ENCODE peak calls at places on chromosome 18, in seven cellular contexts. I is adipocyte, Q is hepatocyte, M is DND-41, J is BE2C, L is thoracic aorta, Z is neural progenitor cell. P is an unnamed sample.

GRCh38 chr18:46264255-46264654 is 160.1 kb downstream of the HAUS1 start:
- DNase-seq in I (peak; percentile 65), Q (peak; percentile 26), M (no peak), J (no peak), L (no peak), Z (peak; percentile 43), P (peak; percentile 65)

GRCh38 chr18:73462092-73462491 is 594.3 kb upstream of the NETO1 start:
- DNase-seq in I (peak; percentile 42), Q (no peak), M (no peak), J (peak; percentile 34), L (no peak), Z (no peak), P (peak; percentile 59)

GRCh38 chr18:25735447-25735846 is 355.0 kb downstream of the SS18 start:
- DNase-seq in I (no peak), Q (no peak), M (no peak), J (no peak), L (no peak), Z (no peak), P (no peak)

GRCh38 chr18:43875496-43875895 is 598.2 kb upstream of the SYT4 start:
- DNase-seq in I (peak; percentile 71), Q (peak; percentile 14), M (no peak), J (no peak), L (no peak), Z (no peak), P (no peak)

GRCh38 chr18:22346342-22346967 is 71.3 kb downstream of the CTAGE1 start:
- DNase-seq in I (peak; percentile 68), Q (peak; percentile 59), M (no peak), J (no peak), L (peak; percentile 60), Z (no peak), P (peak; percentile 20)

GRCh38 chr18:269480-270090 is 1.7 kb upstream of the THOC1 start:
- DNase-seq in I (no peak), Q (no peak), M (no peak), J (no peak), L (no peak), Z (no peak), P (peak; percentile 61)

GRCh38 chr18:43277164-43277600 is at the start of gene SYT4:
- DNase-seq in I (peak; percentile 65), Q (peak; percentile 83), M (no peak), J (peak; percentile 52), L (no peak), Z (peak; percentile 88), P (peak; percentile 72)

GRCh38 chr18:2316686-2317308 is 254.5 kb downstream of the METTL4 start:
- DNase-seq in I (no peak), Q (peak; percentile 62), M (no peak), J (no peak), L (no peak), Z (no peak), P (no peak)

GRCh38 chr18:69947361-69948106 is at the start of gene CD226:
- DNase-seq in I (no peak), Q (no peak), M (peak; percentile 15), J (no peak), L (no peak), Z (no peak), P (peak; percentile 55)

GRCh38 chr18:51188024-51188701 is 9.3 kb downstream of the MEX3C start:
- DNase-seq in I (no peak), Q (no peak), M (no peak), J (no peak), L (no peak), Z (no peak), P (no peak)

GRCh38 chr18:47296462-47296861 is 45.0 kb upstream of the SKOR2 start:
- DNase-seq in I (no peak), Q (no peak), M (peak; percentile 26), J (no peak), L (no peak), Z (no peak), P (no peak)

GRCh38 chr18:54878057-54878661 is 49.9 kb downstream of the RAB27B start:
- DNase-seq in I (no peak), Q (no peak), M (no peak), J (no peak), L (no peak), Z (no peak), P (no peak)

GRCh38 chr18:57210101-57210661 is 63.3 kb downstream of the BOD1L2 start:
- DNase-seq in I (peak; percentile 84), Q (peak; percentile 90), M (no peak), J (peak; percentile 65), L (no peak), Z (peak; percentile 68), P (peak; percentile 74)

GRCh38 chr18:57776767-57777166 is 26.3 kb downstream of the ATP8B1 start:
- DNase-seq in I (no peak), Q (no peak), M (no peak), J (no peak), L (no peak), Z (no peak), P (peak; percentile 57)

GRCh38 chr18:79829136-79829854 is 31.6 kb downstream of the KCNG2 start:
- DNase-seq in I (no peak), Q (no peak), M (no peak), J (no peak), L (no peak), Z (no peak), P (no peak)

GRCh38 chr18:77701977-77702376 is 452.3 kb downstream of the GALR1 start:
- DNase-seq in I (no peak), Q (no peak), M (no peak), J (no peak), L (no peak), Z (no peak), P (no peak)

GRCh38 chr18:75208055-75208835 is 694 bp downstream of the PTGR3 start:
- DNase-seq in I (peak; percentile 80), Q (peak; percentile 71), M (peak; percentile 63), J (peak; percentile 38), L (no peak), Z (peak; percentile 65), P (peak; percentile 70)

GRCh38 chr18:61569176-61569892 is 236.1 kb downstream of the CDH20 start:
- DNase-seq in I (peak; percentile 86), Q (no peak), M (peak; percentile 32), J (no peak), L (no peak), Z (no peak), P (no peak)

GRCh38 chr18:25826377-25826776 is 264.0 kb downstream of the SS18 start:
- DNase-seq in I (no peak), Q (no peak), M (no peak), J (no peak), L (no peak), Z (no peak), P (no peak)

GRCh38 chr18:37335337-37335736 is 230.3 kb downstream of the CELF4 start:
- DNase-seq in I (peak; percentile 11), Q (peak; percentile 45), M (no peak), J (peak; percentile 49), L (no peak), Z (peak; percentile 33), P (no peak)

GRCh38 chr18:70376914-70377258 is 88.0 kb downstream of the SOCS6 start:
- DNase-seq in I (no peak), Q (peak; percentile 82), M (no peak), J (no peak), L (no peak), Z (no peak), P (no peak)

GRCh38 chr18:62435435-62436031 is 87.3 kb upstream of the ZCCHC2 start:
- DNase-seq in I (no peak), Q (no peak), M (no peak), J (no peak), L (no peak), Z (no peak), P (no peak)

GRCh38 chr18:74520096-74520833 is 14.0 kb upstream of the CNDP1 start:
- DNase-seq in I (no peak), Q (no peak), M (no peak), J (no peak), L (no peak), Z (no peak), P (no peak)

GRCh38 chr18:54983041-54983686 is 23.9 kb upstream of the CCDC68 start:
- DNase-seq in I (peak; percentile 89), Q (peak; percentile 70), M (no peak), J (no peak), L (no peak), Z (peak; percentile 68), P (peak; percentile 75)

GRCh38 chr18:63079114-63079513 is 240.5 kb downstream of the BCL2 start:
- DNase-seq in I (no peak), Q (no peak), M (peak; percentile 30), J (no peak), L (no peak), Z (no peak), P (no peak)

GRCh38 chr18:57243624-57244179 is 96.8 kb downstream of the BOD1L2 start:
- DNase-seq in I (no peak), Q (peak; percentile 24), M (no peak), J (no peak), L (no peak), Z (no peak), P (no peak)

GRCh38 chr18:58937913-58938312 is 73.2 kb downstream of the ZNF532 start:
- DNase-seq in I (peak; percentile 19), Q (no peak), M (no peak), J (no peak), L (no peak), Z (no peak), P (no peak)
- H3K4me1 ChIP-seq in I (peaks cover 6% of the 10 kb centered on the region), Q (no peaks in the 10 kb centered on the region), M (no peaks in the 10 kb centered on the region), J (no peaks in the 10 kb centered on the region), L (peaks cover 14% of the 10 kb centered on the region), Z (no peaks in the 10 kb centered on the region), P (peaks cover 74% of the 10 kb centered on the region)

DNA sequence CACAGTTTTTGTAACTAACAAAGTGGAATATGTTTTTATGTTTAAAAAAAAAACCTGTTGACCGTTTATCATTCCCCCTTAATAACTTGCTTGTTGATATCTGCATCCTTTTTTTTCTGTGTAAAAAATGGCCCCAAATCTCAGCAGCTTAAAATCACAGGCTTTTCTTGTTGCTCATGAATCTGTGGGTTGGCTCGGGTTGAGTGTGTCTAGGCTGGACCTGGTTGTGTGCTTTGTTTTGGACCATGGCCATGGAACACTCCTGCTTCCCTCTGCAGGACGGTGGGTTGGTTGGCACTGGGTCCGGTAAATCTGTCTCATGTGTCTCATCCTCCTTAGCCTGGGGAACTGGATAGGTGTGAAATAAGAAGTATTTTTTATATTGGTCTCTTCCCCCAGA is 139.0 kb upstream of the LINC00305 start:
- DNase-seq in I (no peak), Q (no peak), M (no peak), J (no peak), L (no peak), Z (no peak), P (no peak)
- H3K9me3 ChIP-seq in I (no peaks in the 10 kb centered on the region), Q (no peaks in the 10 kb centered on the region), M (no peaks in the 10 kb centered on the region), J (no peaks in the 10 kb centered on the region), L (no peaks in the 10 kb centered on the region), Z (no peaks in the 10 kb centered on the region), P (no peaks in the 10 kb centered on the region)

GRCh38 chr18:12013186-12013916 is 32.0 kb downstream of the IMPA2 start:
- DNase-seq in I (no peak), Q (no peak), M (no peak), J (no peak), L (no peak), Z (peak; percentile 48), P (no peak)
- H3K4me1 ChIP-seq in I (peaks cover 22% of the 10 kb centered on the region), Q (peaks cover 29% of the 10 kb centered on the region), M (no peaks in the 10 kb centered on the region), J (no peaks in the 10 kb centered on the region), L (no peaks in the 10 kb centered on the region), Z (no peaks in the 10 kb centered on the region), P (no peaks in the 10 kb centered on the region)

GRCh38 chr18:23584019-23584970 is 2.0 kb downstream of the NPC1 start:
- DNase-seq in I (no peak), Q (no peak), M (no peak), J (no peak), L (no peak), Z (no peak), P (no peak)
- H3K9me3 ChIP-seq in I (no peaks in the 10 kb centered on the region), Q (no peaks in the 10 kb centered on the region), M (no peaks in the 10 kb centered on the region), J (no peaks in the 10 kb centered on the region), L (no peaks in the 10 kb centered on the region), Z (no peaks in the 10 kb centered on the region), P (no peaks in the 10 kb centered on the region)

GRCh38 chr18:76391038-76391437 is 104.0 kb downstream of the ZNF516 start:
- DNase-seq in I (no peak), Q (no peak), M (no peak), J (no peak), L (no peak), Z (no peak), P (no peak)
- H3K4me1 ChIP-seq in I (peaks cover 12% of the 10 kb centered on the region), Q (peaks cover 4% of the 10 kb centered on the region), M (peaks cover 77% of the 10 kb centered on the region), J (no peaks in the 10 kb centered on the region), L (no peaks in the 10 kb centered on the region), Z (no peaks in the 10 kb centered on the region), P (no peaks in the 10 kb centered on the region)